ENCODE peak calls at places on chromosomes 11 and 22, in seven cellular contexts. P is prostate gland, V is NB4, S is H54, J is ovary, L is lower leg skin, Y is adrenal gland. O is an unnamed sample.

GRCh38 chr22:47204002-47204979 is 441.8 kb downstream of the TBC1D22A start:
- DNase-seq in J (peak; percentile 77), L (no peak), P (no peak), V (no peak), Y (no peak), S (no peak), O (no peak)

GRCh38 chr11:20000393-20001134 is 159.7 kb downstream of the DBX1 start:
- DNase-seq in V (no peak), S (no peak), Y (no peak), P (no peak), L (no peak), J (no peak), O (no peak)

GRCh38 chr11:57491371-57492061 is 24.0 kb downstream of the SLC43A1 start:
- DNase-seq in S (no peak), J (no peak), P (no peak), Y (no peak), L (no peak), V (peak; percentile 81), O (no peak)

GRCh38 chr11:63764712-63765631 is 3.6 kb downstream of the ZFTA start:
- DNase-seq in S (peak; percentile 52), L (no peak), V (peak; percentile 21), Y (peak; percentile 72), P (no peak), J (peak; percentile 70), O (no peak)

GRCh38 chr11:46427364-46427763 is 35.8 kb upstream of the CHRM4 start:
- DNase-seq in P (no peak), Y (no peak), L (no peak), V (peak; percentile 41), S (no peak), J (no peak), O (no peak)

GRCh38 chr22:29517215-29517908 is 36.2 kb downstream of the THOC5 start:
- DNase-seq in S (no peak), L (no peak), Y (peak; percentile 33), P (peak; percentile 74), V (no peak), J (no peak), O (no peak)

GRCh38 chr11:69295995-69296889 is 2.3 kb downstream of the MYEOV start:
- DNase-seq in J (no peak), S (no peak), P (no peak), Y (peak; percentile 59), V (peak; percentile 97), L (peak; percentile 70), O (no peak)

GRCh38 chr22:45077826-45078334 is 68.1 kb upstream of the PHF21B start:
- DNase-seq in Y (no peak), S (no peak), L (no peak), P (no peak), J (no peak), V (no peak), O (no peak)

GRCh38 chr22:41576877-41577276 is 12.8 kb downstream of the PMM1 start:
- DNase-seq in Y (peak; percentile 75), P (no peak), L (no peak), S (no peak), V (peak; percentile 68), J (peak; percentile 68), O (no peak)

GRCh38 chr11:130485983-130486970 is 37.8 kb downstream of the ADAMTS15 start:
- DNase-seq in P (no peak), J (no peak), Y (no peak), S (no peak), L (no peak), V (no peak), O (no peak)

GRCh38 chr11:60780065-60780464 is 5.1 kb upstream of the MS4A10 start:
- DNase-seq in S (no peak), Y (no peak), P (no peak), V (no peak), J (no peak), L (no peak), O (no peak)

GRCh38 chr11:86610559-86611341 is 61.7 kb downstream of the ME3 start:
- DNase-seq in S (no peak), L (no peak), Y (no peak), V (no peak), P (no peak), J (no peak), O (no peak)

GRCh38 chr22:42620084-42620483 is 5.4 kb upstream of the POLDIP3 start:
- DNase-seq in V (no peak), P (no peak), L (no peak), J (no peak), Y (no peak), S (no peak), O (no peak)

GRCh38 chr11:71433648-71434450 is 14.3 kb downstream of the DHCR7 start:
- DNase-seq in S (no peak), L (no peak), J (peak; percentile 86), V (peak; percentile 77), P (peak; percentile 81), Y (peak; percentile 50), O (peak; percentile 52)

GRCh38 chr11:88288560-88288959 is 49.0 kb downstream of the CTSC start:
- DNase-seq in L (no peak), S (no peak), V (no peak), J (no peak), P (no peak), Y (no peak), O (no peak)

GRCh38 chr22:40265783-40266182 is 80.5 kb upstream of the ADSL start:
- DNase-seq in Y (no peak), L (no peak), P (no peak), J (no peak), V (peak; percentile 48), S (no peak), O (no peak)

GRCh38 chr11:93234602-93235207 is 36.9 kb upstream of the SLC36A4 start:
- DNase-seq in Y (peak; percentile 84), V (peak; percentile 82), J (peak; percentile 77), L (peak; percentile 73), P (peak; percentile 74), S (peak; percentile 16), O (peak; percentile 86)

GRCh38 chr11:29272019-29272654 is 744.7 kb downstream of the KCNA4 start:
- DNase-seq in S (no peak), J (no peak), L (no peak), V (no peak), P (no peak), Y (peak; percentile 6), O (no peak)

GRCh38 chr22:30347255-30347892 is 9.3 kb downstream of the SF3A1 start:
- DNase-seq in S (no peak), Y (no peak), J (no peak), V (no peak), P (no peak), L (no peak), O (no peak)

GRCh38 chr11:76459299-76459698 is 14.5 kb downstream of the EMSY start:
- DNase-seq in S (no peak), P (no peak), Y (no peak), J (no peak), L (no peak), V (peak; percentile 16), O (no peak)

GRCh38 chr11:112599265-112599664 is 338.6 kb upstream of the PLET1 start:
- DNase-seq in V (no peak), J (no peak), P (no peak), Y (no peak), L (no peak), S (no peak), O (no peak)

GRCh38 chr11:77800445-77800844 is 20.1 kb downstream of the RSF1 start:
- DNase-seq in V (peak; percentile 31), J (no peak), Y (no peak), P (no peak), L (no peak), S (no peak), O (no peak)

GRCh38 chr22:49930596-49931412 is 12.4 kb downstream of the CRELD2 start:
- DNase-seq in S (no peak), J (peak; percentile 65), V (peak; percentile 91), Y (peak; percentile 81), P (peak; percentile 93), L (peak; percentile 76), O (peak; percentile 61)

GRCh38 chr11:118870396-118871343 is 13.0 kb upstream of the CXCR5 start:
- DNase-seq in P (peak; percentile 41), L (no peak), S (no peak), Y (peak; percentile 60), V (peak; percentile 82), J (no peak), O (peak; percentile 65)

GRCh38 chr22:21866821-21867527 is 471 bp downstream of the MAPK1 start:
- DNase-seq in V (peak; percentile 45), S (peak; percentile 12), P (no peak), Y (peak; percentile 14), J (peak; percentile 26), L (peak; percentile 19), O (no peak)

GRCh38 chr22:30000566-30000965 is 79.7 kb upstream of the HORMAD2 start:
- DNase-seq in V (no peak), P (no peak), Y (no peak), S (no peak), J (no peak), L (no peak), O (no peak)

GRCh38 chr11:73386026-73386425 is 9.8 kb downstream of the RELT start:
- DNase-seq in J (no peak), V (peak; percentile 94), P (no peak), Y (no peak), S (no peak), L (no peak), O (no peak)
- TF ChIP-seq POLR2A in J (no peak), V (no peak), P (no peak), Y (no peak), S (no peak), L (no peak), O (no peak)

DNA sequence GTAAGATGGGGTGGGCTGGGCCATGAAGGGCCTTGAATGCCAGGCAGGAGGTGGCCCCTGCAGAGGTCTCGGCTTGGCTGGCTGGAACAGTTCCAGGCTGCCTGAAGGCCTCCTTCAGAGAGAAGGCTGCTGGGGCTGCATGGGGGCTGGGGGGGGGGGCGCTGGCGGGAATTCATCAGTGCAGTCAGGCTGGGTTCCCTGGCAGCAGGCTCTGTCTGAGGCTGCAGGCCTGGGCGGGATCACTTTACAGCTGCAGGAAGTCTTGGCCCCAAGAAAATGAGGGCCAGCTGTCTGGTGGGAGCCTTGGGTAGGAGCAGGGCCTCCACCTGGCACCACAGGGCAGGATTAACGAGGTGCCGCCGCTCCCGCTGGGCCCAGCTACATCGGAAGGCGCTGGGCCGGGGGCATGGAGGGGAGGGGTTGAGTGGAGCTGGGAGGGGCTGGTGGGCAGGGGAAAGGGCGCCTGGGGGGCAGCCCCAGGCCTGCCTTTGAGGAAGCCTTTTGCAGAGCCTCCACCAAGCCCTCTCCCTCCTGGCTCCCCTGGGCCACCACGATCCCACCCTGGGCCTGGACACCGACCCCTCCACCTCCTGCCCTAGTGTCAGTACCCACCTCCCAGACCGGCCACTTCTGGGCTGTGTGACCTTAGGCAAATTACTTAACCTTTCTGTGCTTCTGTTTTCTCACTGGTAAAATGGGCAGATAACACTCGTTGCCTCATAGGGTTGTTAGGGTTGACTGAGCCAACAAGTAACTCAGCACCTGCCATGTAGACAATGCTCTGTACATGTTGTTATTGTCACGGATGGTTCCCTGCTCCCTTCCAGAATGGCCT is 31.0 kb upstream of the HMOX1 start:
- DNase-seq in S (no peak), J (peak; percentile 56), L (no peak), Y (peak; percentile 55), V (no peak), P (no peak), O (no peak)
- TF ChIP-seq POLR2A in S (no peak), J (no peak), L (no peak), Y (no peak), V (no peak), P (no peak), O (no peak)

GRCh38 chr22:23913661-23914353 is 19.6 kb downstream of the MIF start:
- DNase-seq in J (peak; percentile 99), Y (peak; percentile 100), V (peak; percentile 100), P (peak; percentile 99), S (peak; percentile 86), L (peak; percentile 98), O (peak; percentile 99)
- TF ChIP-seq POLR2A in J (peak; percentile 78), Y (peak; percentile 97), V (peak; percentile 92), P (peak; percentile 87), S (peak; percentile 90), L (no peak), O (peak; percentile 40)

GRCh38 chr11:67275606-67276409 is 9.5 kb downstream of the GRK2 start:
- DNase-seq in L (no peak), J (no peak), Y (peak; percentile 7), S (no peak), P (no peak), V (peak; percentile 49), O (no peak)
- TF ChIP-seq POLR2A in L (no peak), J (no peak), Y (no peak), S (no peak), P (no peak), V (no peak), O (no peak)

O was measured in tibial nerve.